ENCODE peak calls at places on chromosome 18, in five cellular contexts. Q is CD8-positive, alpha-beta memory T cell; K is GM12865; O is neuronal stem cell; E is thyroid gland. C is an unnamed sample.

GRCh38 chr18:11874676-11875075 is 23.5 kb downstream of the CHMP1B start:
- DNase-seq in O (no peak), Q (no peak), E (no peak), K (no peak), C (no peak)

GRCh38 chr18:63140997-63141776 is 178.4 kb downstream of the BCL2 start:
- DNase-seq in Q (no peak), E (no peak), K (no peak), O (no peak), C (no peak)

GRCh38 chr18:42067527-42067926 is 112.5 kb downstream of the PIK3C3 start:
- DNase-seq in E (no peak), O (no peak), K (no peak), Q (no peak), C (no peak)

GRCh38 chr18:13231151-13231550 is 12.6 kb downstream of the LDLRAD4 start:
- DNase-seq in K (no peak), O (no peak), E (no peak), Q (no peak), C (no peak)

GRCh38 chr18:55384551-55385275 is 203.3 kb downstream of the TCF4 start:
- DNase-seq in Q (no peak), E (peak), K (peak), O (no peak), C (no peak)

GRCh38 chr18:57110295-57110694 is 36.6 kb upstream of the BOD1L2 start:
- DNase-seq in K (no peak), E (no peak), O (no peak), Q (no peak), C (no peak)

GRCh38 chr18:29154196-29154757 is 977.3 kb upstream of the CDH2 start:
- DNase-seq in Q (no peak), E (no peak), O (no peak), K (no peak), C (no peak)

GRCh38 chr18:79121746-79122474 is 52.7 kb downstream of the ATP9B start:
- DNase-seq in E (no peak), K (no peak), Q (no peak), O (no peak), C (no peak)

GRCh38 chr18:5431836-5432575 is 111.8 kb downstream of the EPB41L3 start:
- DNase-seq in K (no peak), Q (no peak), E (no peak), O (no peak), C (peak)

GRCh38 chr18:77130229-77131099 is 2.1 kb downstream of the MBP start:
- DNase-seq in O (no peak), Q (peak), E (no peak), K (no peak), C (no peak)

GRCh38 chr18:655445-655844 is 2.0 kb upstream of the TYMS start:
- DNase-seq in K (no peak), E (no peak), O (no peak), Q (no peak), C (no peak)
- H3K4me3 ChIP-seq in K (no peak), E (no peak), O (no peak), Q (no peak), C (no peak)

GRCh38 chr18:50192903-50193795 is 1.8 kb downstream of the MYO5B start:
- DNase-seq in Q (no peak), O (no peak), K (no peak), E (peak), C (no peak)
- H3K4me3 ChIP-seq in Q (no peak), O (peak), K (no peak), E (peak), C (no peak)

GRCh38 chr18:74196220-74197119 is 48.1 kb downstream of the TIMM21 start:
- DNase-seq in Q (peak), E (peak), K (peak), O (peak), C (peak)
- H3K4me3 ChIP-seq in Q (peak), E (no peak), K (no peak), O (no peak), C (peak)

GRCh38 chr18:28081516-28081915 is 95.4 kb downstream of the CDH2 start:
- DNase-seq in O (no peak), Q (no peak), E (no peak), K (no peak), C (no peak)

GRCh38 chr18:28087173-28087563 is 89.8 kb downstream of the CDH2 start:
- DNase-seq in Q (no peak), E (peak), K (no peak), O (peak), C (peak)

GRCh38 chr18:28091197-28091596 is 85.7 kb downstream of the CDH2 start:
- DNase-seq in Q (no peak), O (no peak), K (no peak), E (no peak), C (no peak)

GRCh38 chr18:28088477-28088876 is 88.5 kb downstream of the CDH2 start:
- DNase-seq in E (no peak), Q (no peak), O (no peak), K (no peak), C (no peak)

GRCh38 chr18:28086530-28087172 is 90.3 kb downstream of the CDH2 start:
- DNase-seq in Q (no peak), O (peak), K (no peak), E (no peak), C (peak)
- H3K4me3 ChIP-seq in Q (no peak), O (no peak), K (no peak), E (no peak), C (no peak)

GRCh38 chr18:9838144-9838877 is 47.5 kb upstream of the TXNDC2 start:
- DNase-seq in E (peak), Q (no peak), O (peak), K (no peak), C (no peak)

GRCh38 chr18:9832871-9833270 is 52.9 kb upstream of the TXNDC2 start:
- DNase-seq in O (no peak), Q (no peak), K (no peak), E (no peak), C (no peak)

GRCh38 chr18:9835112-9835755 is 50.5 kb upstream of the TXNDC2 start:
- DNase-seq in Q (no peak), O (no peak), E (peak), K (no peak), C (no peak)

GRCh38 chr18:9834551-9834950 is 51.2 kb upstream of the TXNDC2 start:
- DNase-seq in Q (no peak), O (no peak), E (no peak), K (no peak), C (no peak)

DNA sequence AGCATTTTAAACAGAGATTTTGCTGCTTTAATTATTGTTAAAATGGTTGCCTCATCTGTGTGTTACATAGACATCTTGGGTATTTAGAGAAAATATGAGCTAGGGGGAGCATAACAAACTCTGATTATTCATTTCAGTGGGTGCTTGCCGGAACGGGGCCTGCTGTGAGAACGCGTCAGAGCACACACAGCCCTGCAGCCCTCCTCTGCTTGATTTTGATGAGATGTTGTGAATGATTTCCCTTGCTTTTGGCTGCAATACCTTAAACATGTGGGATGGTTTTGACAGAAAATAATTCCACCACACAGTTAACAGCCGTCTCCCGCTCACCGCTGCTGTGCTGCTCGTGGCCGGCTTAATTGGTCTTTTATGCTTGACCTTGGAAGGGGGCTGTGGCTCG is 50.0 kb upstream of the TXNDC2 start:
- DNase-seq in O (no peak), K (no peak), E (peak), Q (no peak), C (no peak)
- H3K4me3 ChIP-seq in O (no peak), K (no peak), E (no peak), Q (no peak), C (no peak)

GRCh38 chr18:75456277-75456676 is 28.8 kb upstream of the SMIM21 start:
- DNase-seq in E (peak), K (no peak), O (no peak), Q (no peak), C (peak)
- H3K4me3 ChIP-seq in E (peak), K (no peak), O (no peak), Q (peak), C (peak)

GRCh38 chr18:50747849-50748242 is 72.0 kb downstream of the MRO start:
- DNase-seq in K (no peak), O (no peak), Q (no peak), E (no peak), C (no peak)
- H3K4me3 ChIP-seq in K (no peak), O (no peak), Q (no peak), E (no peak), C (no peak)

GRCh38 chr18:26574958-26575864 is 26.9 kb upstream of the KCTD1 start:
- DNase-seq in E (peak), O (peak), Q (no peak), K (peak), C (peak)
- H3K4me3 ChIP-seq in E (peak), O (peak), Q (no peak), K (peak), C (peak)